ENCODE peak calls at places on chromosomes 2 and 18, in eight cellular contexts. One of them, this sample, is unnamed. For H3K36me3 and H3K27me3, the result is how much of the 10 kb centered on the place peaks cover.

GRCh38 chr2:164186596-164186995 is 434.7 kb downstream of the GRB14 start:
- DNase-seq in sigmoid colon: no peak
- DNase-seq in adipocyte: no peak
- DNase-seq in lower lobe of right lung: no peak
- DNase-seq in keratinocyte: no peak
- DNase-seq in adrenal gland: no peak
- DNase-seq in testis: no peak
- DNase-seq in heart left ventricle: no peak
- DNase-seq in this sample: no peak

GRCh38 chr2:240920783-240921231 is 14.7 kb downstream of the CROCC2 start:
- DNase-seq in sigmoid colon: peak
- DNase-seq in adipocyte: peak
- DNase-seq in lower lobe of right lung: peak
- DNase-seq in keratinocyte: no peak
- DNase-seq in adrenal gland: peak
- DNase-seq in testis: peak
- DNase-seq in heart left ventricle: peak
- DNase-seq in this sample: peak

GRCh38 chr2:216416571-216417307 is 4.5 kb downstream of the SMARCAL1 start:
- DNase-seq in sigmoid colon: no peak
- DNase-seq in adipocyte: no peak
- DNase-seq in lower lobe of right lung: no peak
- DNase-seq in keratinocyte: no peak
- DNase-seq in adrenal gland: no peak
- DNase-seq in testis: no peak
- DNase-seq in heart left ventricle: no peak
- DNase-seq in this sample: no peak

GRCh38 chr2:62227386-62228075 is 31.6 kb downstream of the B3GNT2 start:
- DNase-seq in sigmoid colon: peak
- DNase-seq in adipocyte: no peak
- DNase-seq in lower lobe of right lung: no peak
- DNase-seq in keratinocyte: no peak
- DNase-seq in adrenal gland: no peak
- DNase-seq in testis: no peak
- DNase-seq in heart left ventricle: no peak
- DNase-seq in this sample: no peak

GRCh38 chr2:138846216-138846821 is 66.1 kb upstream of the NXPH2 start:
- DNase-seq in sigmoid colon: no peak
- DNase-seq in adipocyte: peak
- DNase-seq in lower lobe of right lung: no peak
- DNase-seq in keratinocyte: no peak
- DNase-seq in adrenal gland: no peak
- DNase-seq in testis: no peak
- DNase-seq in heart left ventricle: no peak
- DNase-seq in this sample: no peak

GRCh38 chr2:71609029-71609428 is 155.7 kb downstream of the DYSF start:
- DNase-seq in sigmoid colon: peak
- DNase-seq in adipocyte: no peak
- DNase-seq in lower lobe of right lung: peak
- DNase-seq in keratinocyte: no peak
- DNase-seq in adrenal gland: no peak
- DNase-seq in testis: no peak
- DNase-seq in heart left ventricle: peak
- DNase-seq in this sample: peak

GRCh38 chr2:63679252-63679850 is 90.6 kb downstream of the MDH1 start:
- DNase-seq in sigmoid colon: no peak
- DNase-seq in adipocyte: no peak
- DNase-seq in lower lobe of right lung: no peak
- DNase-seq in keratinocyte: peak
- DNase-seq in adrenal gland: no peak
- DNase-seq in testis: no peak
- DNase-seq in heart left ventricle: no peak
- DNase-seq in this sample: no peak

GRCh38 chr2:209411296-209411695 is 12.6 kb upstream of the MAP2 start:
- DNase-seq in sigmoid colon: no peak
- DNase-seq in adipocyte: no peak
- DNase-seq in lower lobe of right lung: no peak
- DNase-seq in keratinocyte: no peak
- DNase-seq in adrenal gland: no peak
- DNase-seq in testis: no peak
- DNase-seq in heart left ventricle: no peak
- DNase-seq in this sample: no peak

GRCh38 chr2:15047184-15047583 is 414.7 kb downstream of the LRATD1 start:
- DNase-seq in sigmoid colon: no peak
- DNase-seq in adipocyte: no peak
- DNase-seq in lower lobe of right lung: no peak
- DNase-seq in keratinocyte: no peak
- DNase-seq in adrenal gland: no peak
- DNase-seq in testis: no peak
- DNase-seq in heart left ventricle: no peak
- DNase-seq in this sample: no peak

GRCh38 chr2:11541693-11542274 is 7.9 kb downstream of the GREB1 start:
- DNase-seq in sigmoid colon: no peak
- DNase-seq in adipocyte: no peak
- DNase-seq in lower lobe of right lung: no peak
- DNase-seq in keratinocyte: no peak
- DNase-seq in adrenal gland: no peak
- DNase-seq in testis: peak
- DNase-seq in heart left ventricle: no peak
- DNase-seq in this sample: no peak

GRCh38 chr2:54979645-54980044 is 70.6 kb downstream of the RTN4 start:
- DNase-seq in sigmoid colon: no peak
- DNase-seq in adipocyte: no peak
- DNase-seq in lower lobe of right lung: no peak
- DNase-seq in keratinocyte: no peak
- DNase-seq in adrenal gland: no peak
- DNase-seq in testis: no peak
- DNase-seq in heart left ventricle: no peak
- DNase-seq in this sample: no peak

GRCh38 chr2:7888876-7889275 is 793.0 kb upstream of the ID2 start:
- DNase-seq in sigmoid colon: no peak
- DNase-seq in adipocyte: no peak
- DNase-seq in lower lobe of right lung: no peak
- DNase-seq in keratinocyte: no peak
- DNase-seq in adrenal gland: no peak
- DNase-seq in testis: no peak
- DNase-seq in heart left ventricle: no peak
- DNase-seq in this sample: no peak

GRCh38 chr2:239777219-239777618 is 247.9 kb downstream of the NDUFA10 start:
- DNase-seq in sigmoid colon: peak
- DNase-seq in adipocyte: no peak
- DNase-seq in lower lobe of right lung: no peak
- DNase-seq in keratinocyte: no peak
- DNase-seq in adrenal gland: no peak
- DNase-seq in testis: no peak
- DNase-seq in heart left ventricle: no peak
- DNase-seq in this sample: no peak

GRCh38 chr2:10057231-10058107 is 14.1 kb downstream of the KLF11 start:
- DNase-seq in sigmoid colon: peak
- DNase-seq in adipocyte: peak
- DNase-seq in lower lobe of right lung: peak
- DNase-seq in keratinocyte: peak
- DNase-seq in adrenal gland: peak
- DNase-seq in testis: peak
- DNase-seq in heart left ventricle: peak
- DNase-seq in this sample: no peak

GRCh38 chr2:202109737-202110184 is 36.7 kb downstream of the KIAA2012 start:
- DNase-seq in sigmoid colon: peak
- DNase-seq in adipocyte: peak
- DNase-seq in lower lobe of right lung: no peak
- DNase-seq in keratinocyte: no peak
- DNase-seq in adrenal gland: peak
- DNase-seq in testis: peak
- DNase-seq in heart left ventricle: no peak
- DNase-seq in this sample: no peak

GRCh38 chr2:120675460-120676130 is 60.1 kb upstream of the GLI2 start:
- DNase-seq in sigmoid colon: peak
- DNase-seq in adipocyte: peak
- DNase-seq in lower lobe of right lung: peak
- DNase-seq in keratinocyte: peak
- DNase-seq in adrenal gland: peak
- DNase-seq in testis: peak
- DNase-seq in heart left ventricle: no peak
- DNase-seq in this sample: no peak

GRCh38 chr2:233081232-233081730 is 21.1 kb downstream of the INPP5D start:
- DNase-seq in sigmoid colon: no peak
- DNase-seq in adipocyte: no peak
- DNase-seq in lower lobe of right lung: no peak
- DNase-seq in keratinocyte: no peak
- DNase-seq in adrenal gland: peak
- DNase-seq in testis: peak
- DNase-seq in heart left ventricle: no peak
- DNase-seq in this sample: no peak

GRCh38 chr2:240972636-240973521 is 25.5 kb upstream of the SNED1 start:
- DNase-seq in sigmoid colon: no peak
- DNase-seq in adipocyte: peak
- DNase-seq in lower lobe of right lung: peak
- DNase-seq in keratinocyte: no peak
- DNase-seq in adrenal gland: no peak
- DNase-seq in testis: no peak
- DNase-seq in heart left ventricle: peak
- DNase-seq in this sample: no peak

GRCh38 chr2:240508832-240509545 is 48.8 kb downstream of the ANKMY1 start:
- DNase-seq in sigmoid colon: no peak
- DNase-seq in adipocyte: no peak
- DNase-seq in lower lobe of right lung: no peak
- DNase-seq in keratinocyte: no peak
- DNase-seq in adrenal gland: no peak
- DNase-seq in testis: no peak
- DNase-seq in heart left ventricle: no peak
- DNase-seq in this sample: no peak

GRCh38 chr2:70035344-70035844 is 51.9 kb upstream of the PCBP1 start:
- DNase-seq in sigmoid colon: no peak
- DNase-seq in adipocyte: peak
- DNase-seq in lower lobe of right lung: no peak
- DNase-seq in keratinocyte: no peak
- DNase-seq in adrenal gland: no peak
- DNase-seq in testis: no peak
- DNase-seq in heart left ventricle: no peak
- DNase-seq in this sample: no peak

GRCh38 chr2:31973665-31974064 is 37.1 kb downstream of the MEMO1 start:
- DNase-seq in sigmoid colon: no peak
- DNase-seq in adipocyte: peak
- DNase-seq in lower lobe of right lung: no peak
- DNase-seq in keratinocyte: no peak
- DNase-seq in adrenal gland: no peak
- DNase-seq in testis: no peak
- DNase-seq in heart left ventricle: no peak
- DNase-seq in this sample: no peak

GRCh38 chr2:160220545-160221009 is 20.5 kb upstream of the ITGB6 start:
- DNase-seq in sigmoid colon: no peak
- DNase-seq in adipocyte: no peak
- DNase-seq in lower lobe of right lung: no peak
- DNase-seq in keratinocyte: peak
- DNase-seq in adrenal gland: no peak
- DNase-seq in testis: no peak
- DNase-seq in heart left ventricle: no peak
- DNase-seq in this sample: peak

GRCh38 chr2:211745295-211746097 is 793.1 kb downstream of the ERBB4 start:
- DNase-seq in sigmoid colon: no peak
- DNase-seq in adipocyte: peak
- DNase-seq in lower lobe of right lung: no peak
- DNase-seq in keratinocyte: peak
- DNase-seq in adrenal gland: peak
- DNase-seq in testis: peak
- DNase-seq in heart left ventricle: no peak
- DNase-seq in this sample: no peak

GRCh38 chr2:30627162-30627561 is 180.1 kb downstream of the CAPN13 start:
- DNase-seq in sigmoid colon: no peak
- DNase-seq in adipocyte: no peak
- DNase-seq in lower lobe of right lung: no peak
- DNase-seq in keratinocyte: no peak
- DNase-seq in adrenal gland: no peak
- DNase-seq in testis: no peak
- DNase-seq in heart left ventricle: no peak
- DNase-seq in this sample: no peak
- H3K36me3 ChIP-seq in sigmoid colon: under half
- H3K36me3 ChIP-seq in adipocyte: under half
- H3K36me3 ChIP-seq in lower lobe of right lung: under half
- H3K36me3 ChIP-seq in keratinocyte: under half
- H3K36me3 ChIP-seq in adrenal gland: under half
- H3K36me3 ChIP-seq in testis: under half
- H3K36me3 ChIP-seq in heart left ventricle: under half
- H3K36me3 ChIP-seq in this sample: under half

GRCh38 chr18:63947051-63947790 is 1.9 kb upstream of the HMSD start:
- DNase-seq in sigmoid colon: no peak
- DNase-seq in adipocyte: no peak
- DNase-seq in lower lobe of right lung: no peak
- DNase-seq in keratinocyte: no peak
- DNase-seq in adrenal gland: no peak
- DNase-seq in testis: no peak
- DNase-seq in heart left ventricle: no peak
- DNase-seq in this sample: no peak
- H3K27me3 ChIP-seq in sigmoid colon: under half
- H3K27me3 ChIP-seq in adipocyte: under half
- H3K27me3 ChIP-seq in lower lobe of right lung: under half
- H3K27me3 ChIP-seq in keratinocyte: under half
- H3K27me3 ChIP-seq in adrenal gland: under half
- H3K27me3 ChIP-seq in testis: under half
- H3K27me3 ChIP-seq in heart left ventricle: under half
- H3K27me3 ChIP-seq in this sample: under half

GRCh38 chr2:237517163-237517562 is 30.1 kb downstream of the MLPH start:
- DNase-seq in sigmoid colon: no peak
- DNase-seq in adipocyte: no peak
- DNase-seq in lower lobe of right lung: no peak
- DNase-seq in keratinocyte: no peak
- DNase-seq in adrenal gland: no peak
- DNase-seq in testis: no peak
- DNase-seq in heart left ventricle: no peak
- DNase-seq in this sample: no peak

GRCh38 chr2:237524631-237525030 is 37.6 kb downstream of the MLPH start:
- DNase-seq in sigmoid colon: no peak
- DNase-seq in adipocyte: no peak
- DNase-seq in lower lobe of right lung: no peak
- DNase-seq in keratinocyte: no peak
- DNase-seq in adrenal gland: no peak
- DNase-seq in testis: no peak
- DNase-seq in heart left ventricle: no peak
- DNase-seq in this sample: no peak

GRCh38 chr2:237517990-237518389 is 30.9 kb downstream of the MLPH start:
- DNase-seq in sigmoid colon: no peak
- DNase-seq in adipocyte: no peak
- DNase-seq in lower lobe of right lung: no peak
- DNase-seq in keratinocyte: no peak
- DNase-seq in adrenal gland: no peak
- DNase-seq in testis: no peak
- DNase-seq in heart left ventricle: no peak
- DNase-seq in this sample: no peak

GRCh38 chr2:237519506-237520245 is 32.6 kb downstream of the MLPH start:
- DNase-seq in sigmoid colon: no peak
- DNase-seq in adipocyte: no peak
- DNase-seq in lower lobe of right lung: no peak
- DNase-seq in keratinocyte: no peak
- DNase-seq in adrenal gland: no peak
- DNase-seq in testis: no peak
- DNase-seq in heart left ventricle: no peak
- DNase-seq in this sample: no peak

GRCh38 chr2:237520290-237520689 is 33.2 kb downstream of the MLPH start:
- DNase-seq in sigmoid colon: no peak
- DNase-seq in adipocyte: no peak
- DNase-seq in lower lobe of right lung: no peak
- DNase-seq in keratinocyte: no peak
- DNase-seq in adrenal gland: no peak
- DNase-seq in testis: no peak
- DNase-seq in heart left ventricle: no peak
- DNase-seq in this sample: no peak
- H3K36me3 ChIP-seq in sigmoid colon: under half
- H3K36me3 ChIP-seq in adipocyte: under half
- H3K36me3 ChIP-seq in lower lobe of right lung: under half
- H3K36me3 ChIP-seq in keratinocyte: under half
- H3K36me3 ChIP-seq in adrenal gland: under half
- H3K36me3 ChIP-seq in testis: under half
- H3K36me3 ChIP-seq in heart left ventricle: under half
- H3K36me3 ChIP-seq in this sample: under half

GRCh38 chr2:199449455-199449854 is 8.3 kb downstream of the SATB2 start:
- DNase-seq in sigmoid colon: no peak
- DNase-seq in adipocyte: peak
- DNase-seq in lower lobe of right lung: no peak
- DNase-seq in keratinocyte: no peak
- DNase-seq in adrenal gland: no peak
- DNase-seq in testis: no peak
- DNase-seq in heart left ventricle: no peak
- DNase-seq in this sample: no peak
- H3K27me3 ChIP-seq in sigmoid colon: under half
- H3K27me3 ChIP-seq in adipocyte: under half
- H3K27me3 ChIP-seq in lower lobe of right lung: under half
- H3K27me3 ChIP-seq in keratinocyte: under half
- H3K27me3 ChIP-seq in adrenal gland: under half
- H3K27me3 ChIP-seq in testis: under half
- H3K27me3 ChIP-seq in heart left ventricle: half or more
- H3K27me3 ChIP-seq in this sample: under half